ENCODE peak calls at places on chromosome 20, in nine cellular contexts. M is iPS DF 6.9, Q is brain microvascular endothelial cell, R is GM23248, E is kidney, I is A673, V is heart right ventricle, H is aorta, U is HCT116. O is an unnamed sample.

GRCh38 chr20:44400671-44401051 is 45.2 kb downstream of the HNF4A start:
- DNase-seq in M (no peak), Q (no peak), R (no peak), E (no peak), I (no peak), V (no peak), H (no peak), U (no peak), O (no peak)

GRCh38 chr20:38973546-38974120 is 11.5 kb downstream of the DHX35 start:
- DNase-seq in M (no peak), Q (peak), R (peak), E (no peak), I (no peak), V (peak), H (no peak), U (no peak), O (no peak)

GRCh38 chr20:11170565-11170964 is 496.8 kb upstream of the JAG1 start:
- DNase-seq in M (no peak), Q (peak), R (peak), E (no peak), I (no peak), V (no peak), H (no peak), U (no peak), O (no peak)

GRCh38 chr20:48931527-48932374 is 10.2 kb downstream of the ARFGEF2 start:
- DNase-seq in M (no peak), Q (no peak), R (no peak), E (no peak), I (no peak), V (no peak), H (peak), U (no peak), O (no peak)

GRCh38 chr20:25032478-25033183 is 25.3 kb downstream of the ACSS1 start:
- DNase-seq in M (no peak), Q (no peak), R (no peak), E (peak), I (peak), V (peak), H (no peak), U (no peak), O (no peak)

GRCh38 chr20:16444056-16444777 is 129.0 kb downstream of the KIF16B start:
- DNase-seq in M (no peak), Q (no peak), R (no peak), E (no peak), I (no peak), V (no peak), H (no peak), U (no peak), O (no peak)

GRCh38 chr20:47610945-47611250 is 109.2 kb downstream of the NCOA3 start:
- DNase-seq in M (no peak), Q (no peak), R (peak), E (no peak), I (no peak), V (no peak), H (no peak), U (no peak), O (no peak)

GRCh38 chr20:44247676-44248419 is 740 bp downstream of the GDAP1L1 start:
- DNase-seq in M (peak), Q (peak), R (peak), E (no peak), I (peak), V (peak), H (no peak), U (no peak), O (no peak)

GRCh38 chr20:47985092-47985850 is 200.0 kb upstream of the SULF2 start:
- DNase-seq in M (no peak), Q (no peak), R (peak), E (no peak), I (peak), V (no peak), H (no peak), U (no peak), O (no peak)

GRCh38 chr20:47951521-47951951 is 166.3 kb upstream of the SULF2 start:
- DNase-seq in M (no peak), Q (no peak), R (peak), E (no peak), I (no peak), V (no peak), H (no peak), U (no peak), O (peak)

GRCh38 chr20:10848810-10849370 is 175.1 kb upstream of the JAG1 start:
- DNase-seq in M (no peak), Q (peak), R (peak), E (no peak), I (peak), V (peak), H (no peak), U (peak), O (peak)

GRCh38 chr20:6051505-6051904 is 2.4 kb downstream of the LRRN4 start:
- DNase-seq in M (no peak), Q (peak), R (peak), E (no peak), I (no peak), V (no peak), H (no peak), U (no peak), O (peak)

GRCh38 chr20:32971703-32972161 is 32.5 kb downstream of the SUN5 start:
- DNase-seq in M (no peak), Q (no peak), R (no peak), E (peak), I (no peak), V (no peak), H (peak), U (no peak), O (no peak)

GRCh38 chr20:38210741-38211140 is 45.7 kb upstream of the TGM2 start:
- DNase-seq in M (no peak), Q (no peak), R (peak), E (no peak), I (no peak), V (no peak), H (peak), U (no peak), O (no peak)

GRCh38 chr20:63379296-63379695 is 18.1 kb upstream of the CHRNA4 start:
- DNase-seq in M (no peak), Q (no peak), R (no peak), E (no peak), I (no peak), V (no peak), H (no peak), U (no peak), O (no peak)

GRCh38 chr20:63156221-63156671 is 59.7 kb downstream of the YTHDF1 start:
- DNase-seq in M (no peak), Q (no peak), R (no peak), E (peak), I (no peak), V (no peak), H (peak), U (no peak), O (no peak)

GRCh38 chr20:39214778-39215177 is 252.6 kb downstream of the DHX35 start:
- DNase-seq in M (no peak), Q (no peak), R (no peak), E (no peak), I (no peak), V (no peak), H (no peak), U (no peak), O (no peak)

GRCh38 chr20:47427746-47428145 is 71.2 kb upstream of the ZMYND8 start:
- DNase-seq in M (no peak), Q (no peak), R (no peak), E (no peak), I (no peak), V (no peak), H (no peak), U (no peak), O (no peak)

GRCh38 chr20:40663991-40664880 is 24.8 kb downstream of the MAFB start:
- DNase-seq in M (no peak), Q (no peak), R (peak), E (peak), I (no peak), V (no peak), H (no peak), U (no peak), O (no peak)

GRCh38 chr20:48841861-48842529 is 14.2 kb upstream of the PREX1 start:
- DNase-seq in M (no peak), Q (peak), R (peak), E (no peak), I (peak), V (no peak), H (no peak), U (no peak), O (no peak)

GRCh38 chr20:33719277-33719988 is 677 bp downstream of the PXMP4 start:
- DNase-seq in M (no peak), Q (no peak), R (peak), E (no peak), I (no peak), V (no peak), H (no peak), U (no peak), O (no peak)

GRCh38 chr20:13525225-13525940 is 113.3 kb downstream of the TASP1 start:
- DNase-seq in M (no peak), Q (peak), R (peak), E (no peak), I (no peak), V (no peak), H (no peak), U (no peak), O (peak)

GRCh38 chr20:51492167-51493092 is 50.1 kb downstream of the NFATC2 start:
- DNase-seq in M (no peak), Q (no peak), R (peak), E (peak), I (peak), V (peak), H (peak), U (no peak), O (no peak)

GRCh38 chr20:1442304-1442703 is 24.3 kb downstream of the NSFL1C start:
- DNase-seq in M (no peak), Q (no peak), R (no peak), E (no peak), I (no peak), V (no peak), H (no peak), U (no peak), O (no peak)

GRCh38 chr20:41580384-41580783 is 37.8 kb downstream of the CHD6 start:
- DNase-seq in M (no peak), Q (no peak), R (no peak), E (no peak), I (no peak), V (no peak), H (no peak), U (no peak), O (no peak)

GRCh38 chr20:46683939-46684750 is 5.1 kb downstream of the TP53RK start:
- DNase-seq in M (no peak), Q (peak), R (peak), E (peak), I (peak), V (peak), H (peak), U (no peak), O (no peak)

GRCh38 chr20:10448270-10449156 is 13.4 kb downstream of the SLX4IP start:
- DNase-seq in M (no peak), Q (no peak), R (peak), E (no peak), I (peak), V (no peak), H (no peak), U (no peak), O (no peak)

GRCh38 chr20:53691060-53691810 is 97.6 kb upstream of the ZNF217 start:
- DNase-seq in M (no peak), Q (no peak), R (peak), E (no peak), I (no peak), V (no peak), H (no peak), U (peak), O (peak)

GRCh38 chr20:62352402-62353288 is 14.5 kb downstream of the LAMA5 start:
- DNase-seq in M (no peak), Q (no peak), R (no peak), E (no peak), I (peak), V (peak), H (peak), U (no peak), O (no peak)

GRCh38 chr20:43365691-43366090 is 92.0 kb upstream of the SRSF6 start:
- DNase-seq in M (no peak), Q (no peak), R (no peak), E (no peak), I (no peak), V (no peak), H (no peak), U (no peak), O (no peak)

DNA sequence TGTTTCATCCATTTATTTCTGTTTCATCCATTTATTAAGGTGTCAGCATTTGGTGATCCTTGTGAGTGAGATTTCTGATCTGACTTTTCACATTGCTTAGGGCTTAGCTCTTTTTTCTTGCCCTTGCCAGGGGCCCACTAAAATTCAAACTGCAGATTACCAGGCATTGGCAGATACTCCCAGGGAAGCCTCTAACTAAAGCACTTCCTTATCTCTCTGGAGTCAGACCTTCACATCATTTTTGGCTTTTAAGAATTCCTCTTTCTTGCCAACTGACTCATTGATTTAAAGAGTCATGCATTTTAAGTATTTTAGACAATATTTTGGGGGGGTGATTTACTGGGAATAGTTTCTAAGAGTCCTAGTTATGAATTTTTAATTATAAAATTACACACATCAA is 2.6 kb upstream of the WFDC8 start:
- DNase-seq in M (no peak), Q (no peak), R (peak), E (no peak), I (no peak), V (no peak), H (no peak), U (no peak), O (no peak)
- H3K27ac ChIP-seq in M (no peak), Q (no peak), R (no peak), E (no peak), I (no peak), V (no peak), H (no peak), U (no peak), O (no peak)

GRCh38 chr20:57266251-57267157 is at the start of gene BMP7:
- DNase-seq in M (no peak), Q (no peak), R (peak), E (peak), I (peak), V (no peak), H (no peak), U (no peak), O (no peak)

GRCh38 chr20:57263767-57264150 is 2.7 kb downstream of the BMP7 start:
- DNase-seq in M (no peak), Q (no peak), R (no peak), E (no peak), I (no peak), V (no peak), H (no peak), U (no peak), O (no peak)

GRCh38 chr20:57265649-57266250 is 691 bp downstream of the BMP7 start:
- DNase-seq in M (no peak), Q (no peak), R (no peak), E (peak), I (no peak), V (no peak), H (no peak), U (no peak), O (no peak)

GRCh38 chr20:57264151-57264792 is 2.2 kb downstream of the BMP7 start:
- DNase-seq in M (no peak), Q (no peak), R (no peak), E (no peak), I (no peak), V (no peak), H (no peak), U (no peak), O (no peak)

GRCh38 chr20:57264908-57265648 is 1.4 kb downstream of the BMP7 start:
- DNase-seq in M (no peak), Q (no peak), R (no peak), E (no peak), I (no peak), V (no peak), H (no peak), U (no peak), O (no peak)
- H3K27ac ChIP-seq in M (no peak), Q (no peak), R (no peak), E (no peak), I (no peak), V (no peak), H (no peak), U (no peak), O (no peak)

GRCh38 chr20:31682927-31683326 is 39.7 kb downstream of the BCL2L1 start:
- DNase-seq in M (no peak), Q (no peak), R (no peak), E (no peak), I (no peak), V (no peak), H (no peak), U (no peak), O (no peak)
- H3K27ac ChIP-seq in M (no peak), Q (no peak), R (no peak), E (peak), I (peak), V (peak), H (no peak), U (peak), O (peak)

GRCh38 chr20:3820901-3821727 is 767 bp downstream of the AP5S1 start:
- DNase-seq in M (no peak), Q (no peak), R (no peak), E (peak), I (no peak), V (no peak), H (no peak), U (no peak), O (no peak)
- H3K27ac ChIP-seq in M (no peak), Q (peak), R (peak), E (peak), I (peak), V (peak), H (peak), U (peak), O (peak)

O was measured in epithelial cell of prostate.